ENCODE peak calls at places on chromosomes 16 and 17, in four cellular contexts. I is GM20000, Z is AG09309, E is lung. V is an unnamed sample.

GRCh38 chr17:77281024-77281903 is 140.5 kb downstream of the SEC14L1 start:
- DNase-seq in I (peak; percentile 98), Z (no peak), E (peak; percentile 52), V (peak; percentile 98)

GRCh38 chr16:50213939-50214519 is 52.3 kb upstream of the ADCY7 start:
- DNase-seq in I (peak; percentile 47), Z (peak; percentile 17), E (no peak), V (peak; percentile 45)

GRCh38 chr16:5516115-5516514 is 418.5 kb upstream of the EEF2KMT start:
- DNase-seq in I (no peak), Z (no peak), E (no peak), V (no peak)

GRCh38 chr16:15897834-15898254 is 9.4 kb upstream of the CEP20 start:
- DNase-seq in I (peak; percentile 69), Z (no peak), E (no peak), V (peak; percentile 66)

GRCh38 chr17:59533694-59534093 is 31.7 kb upstream of the DHX40 start:
- DNase-seq in I (no peak), Z (no peak), E (no peak), V (no peak)

GRCh38 chr17:81138500-81138899 is 26.8 kb upstream of the PVALEF start:
- DNase-seq in I (no peak), Z (no peak), E (no peak), V (no peak)

GRCh38 chr17:49450735-49451134 is 36.1 kb upstream of the PHB1 start:
- DNase-seq in I (no peak), Z (no peak), E (no peak), V (no peak)

GRCh38 chr17:39231587-39232551 is 6.1 kb upstream of the STAC2 start:
- DNase-seq in I (peak; percentile 83), Z (no peak), E (no peak), V (peak; percentile 80)

GRCh38 chr17:65385726-65386125 is 175.7 kb downstream of the AXIN2 start:
- DNase-seq in I (no peak), Z (no peak), E (no peak), V (no peak)

GRCh38 chr17:12463102-12463501 is 202.6 kb upstream of the MYOCD start:
- DNase-seq in I (no peak), Z (peak; percentile 28), E (no peak), V (no peak)

GRCh38 chr17:39617446-39618251 is 9.1 kb upstream of the PPP1R1B start:
- DNase-seq in I (no peak), Z (no peak), E (peak; percentile 67), V (no peak)

GRCh38 chr17:30379303-30380105 is 777 bp downstream of the CPD start:
- DNase-seq in I (peak; percentile 37), Z (no peak), E (no peak), V (peak; percentile 39)

GRCh38 chr17:30567231-30568116 is 90.3 kb downstream of the GOSR1 start:
- DNase-seq in I (no peak), Z (no peak), E (no peak), V (no peak)

GRCh38 chr17:66978514-66979061 is 14.1 kb downstream of the CACNG4 start:
- DNase-seq in I (no peak), Z (no peak), E (no peak), V (no peak)

GRCh38 chr16:972316-973002 is 1.7 kb upstream of the LMF1 start:
- DNase-seq in I (no peak), Z (no peak), E (no peak), V (no peak)

GRCh38 chr17:38910325-38910724 is 15.1 kb upstream of the LASP1NB start:
- DNase-seq in I (no peak), Z (no peak), E (no peak), V (no peak)

GRCh38 chr17:19958023-19958422 is 19.6 kb downstream of the AKAP10 start:
- DNase-seq in I (no peak), Z (peak; percentile 82), E (no peak), V (no peak)

GRCh38 chr17:14792751-14793150 is 472.4 kb downstream of the PMP22 start:
- DNase-seq in I (no peak), Z (no peak), E (no peak), V (no peak)

GRCh38 chr16:71681360-71681759 is 43.1 kb downstream of the PHLPP2 start:
- DNase-seq in I (no peak), Z (no peak), E (no peak), V (no peak)

GRCh38 chr17:16516594-16517018 is 24.6 kb upstream of the LRRC75A start:
- DNase-seq in I (no peak), Z (no peak), E (no peak), V (no peak)

GRCh38 chr17:31688704-31689103 is 170.3 kb downstream of the COPRS start:
- DNase-seq in I (no peak), Z (no peak), E (no peak), V (no peak)

GRCh38 chr17:78865682-78866390 is 25.2 kb upstream of the USP36 start:
- DNase-seq in I (peak; percentile 73), Z (no peak), E (peak; percentile 82), V (peak; percentile 75)

GRCh38 chr16:69465083-69465721 is 40.8 kb downstream of the CYB5B start:
- DNase-seq in I (peak; percentile 39), Z (no peak), E (no peak), V (no peak)

GRCh38 chr16:85025781-85026653 is 1.6 kb upstream of the KIAA0513 start:
- DNase-seq in I (no peak), Z (no peak), E (no peak), V (no peak)

GRCh38 chr17:57478433-57478832 is 222.1 kb downstream of the MSI2 start:
- DNase-seq in I (no peak), Z (no peak), E (no peak), V (no peak)

GRCh38 chr16:46762583-46762982 is 14.4 kb upstream of the MYLK3 start:
- DNase-seq in I (no peak), Z (no peak), E (no peak), V (no peak)

GRCh38 chr16:19131809-19132777 is 18.3 kb downstream of the ITPRIPL2 start:
- DNase-seq in I (no peak), Z (no peak), E (no peak), V (no peak)

GRCh38 chr17:46182961-46183360 is 10.3 kb downstream of the KANSL1 start:
- DNase-seq in I (no peak), Z (no peak), E (no peak), V (no peak)

GRCh38 chr17:65254166-65254565 is 117.0 kb downstream of the RGS9 start:
- DNase-seq in I (no peak), Z (no peak), E (no peak), V (no peak)

GRCh38 chr16:68267612-68268405 is 3.5 kb downstream of the SLC7A6 start:
- DNase-seq in I (no peak), Z (no peak), E (no peak), V (no peak)

GRCh38 chr16:12132290-12132689 is 155.8 kb downstream of the SNX29 start:
- DNase-seq in I (no peak), Z (peak; percentile 13), E (no peak), V (no peak)

GRCh38 chr16:12511308-12511707 is 292.4 kb downstream of the CPPED1 start:
- DNase-seq in I (no peak), Z (no peak), E (no peak), V (no peak)

GRCh38 chr17:78879679-78880186 is 23.3 kb downstream of the CEP295NL start:
- DNase-seq in I (no peak), Z (peak; percentile 69), E (peak; percentile 58), V (no peak)

GRCh38 chr17:491086-492014 is 138.7 kb upstream of the RPH3AL start:
- DNase-seq in I (peak; percentile 73), Z (no peak), E (peak; percentile 35), V (peak; percentile 58)
- TF ChIP-seq CTCF in I (no peak), Z (no peak), E (no peak), V (no peak)

GRCh38 chr17:34400301-34400931 is 37.4 kb upstream of the CCL1 start:
- DNase-seq in I (no peak), Z (no peak), E (no peak), V (no peak)

GRCh38 chr17:34401165-34401564 is 38.1 kb upstream of the CCL1 start:
- DNase-seq in I (no peak), Z (no peak), E (no peak), V (no peak)

GRCh38 chr17:34398990-34399389 is 36.0 kb upstream of the CCL1 start:
- DNase-seq in I (no peak), Z (no peak), E (no peak), V (no peak)

GRCh38 chr17:34393401-34393800 is 30.4 kb upstream of the CCL1 start:
- DNase-seq in I (no peak), Z (no peak), E (no peak), V (no peak)

GRCh38 chr17:34397265-34397664 is 34.2 kb upstream of the CCL1 start:
- DNase-seq in I (no peak), Z (no peak), E (no peak), V (no peak)
- TF ChIP-seq CTCF in I (no peak), Z (no peak), E (no peak), V (no peak)

GRCh38 chr16:56269824-56270684 is 78.8 kb downstream of the GNAO1 start:
- DNase-seq in I (no peak), Z (peak; percentile 16), E (no peak), V (no peak)
- TF ChIP-seq CTCF in I (no peak), Z (peak; percentile 52), E (no peak), V (no peak)

GRCh38 chr16:9092282-9092962 is 978 bp downstream of the HAPSTR1 start:
- DNase-seq in I (peak; percentile 56), Z (no peak), E (peak; percentile 48), V (peak; percentile 48)
- TF ChIP-seq CTCF in I (no peak), Z (peak; percentile 6), E (no peak), V (peak; percentile 18)

DNA sequence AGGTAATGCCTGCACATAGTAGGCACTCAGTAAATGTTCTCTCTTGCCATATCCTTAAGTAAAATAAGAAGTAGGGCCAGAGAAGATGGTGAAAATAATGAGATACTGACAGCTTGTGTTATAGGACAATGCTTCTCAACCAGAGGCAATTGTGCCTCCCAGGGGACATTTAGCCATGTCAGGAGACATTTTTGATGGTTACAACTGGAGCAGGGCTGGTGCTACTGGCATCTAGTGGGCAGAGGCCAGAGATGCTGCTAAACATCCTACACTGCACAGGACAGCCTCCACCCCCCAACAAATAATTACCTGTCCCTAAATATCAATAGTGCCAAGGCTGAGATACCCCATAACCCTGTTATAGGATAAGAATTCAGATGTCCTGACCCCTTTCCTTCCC is 1.7 kb downstream of the RAD51D start:
- DNase-seq in I (no peak), Z (no peak), E (no peak), V (peak; percentile 49)
- TF ChIP-seq CTCF in I (no peak), Z (peak; percentile 34), E (no peak), V (peak; percentile 50)

DNA sequence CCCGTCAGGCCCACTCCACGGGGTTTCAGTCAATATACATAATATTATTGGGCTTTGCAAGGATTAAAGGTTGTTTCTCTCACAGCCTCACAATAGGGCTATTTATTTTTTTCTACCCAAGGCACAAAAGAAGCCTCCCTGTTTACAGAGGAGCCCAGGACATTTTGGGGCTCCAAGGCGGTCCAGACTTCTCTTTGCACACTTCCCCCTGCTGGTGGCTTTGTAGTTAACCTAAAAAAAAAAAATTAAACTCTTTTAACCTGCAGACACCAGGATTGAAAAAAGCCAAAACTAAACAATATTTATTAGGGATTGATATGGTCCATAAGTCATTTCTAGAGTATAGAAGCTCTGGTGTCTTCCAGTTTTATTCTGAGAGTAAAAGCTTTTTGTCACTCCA is 169.7 kb upstream of the ZFHX3 start:
- DNase-seq in I (no peak), Z (no peak), E (no peak), V (no peak)
- TF ChIP-seq CTCF in I (no peak), Z (peak; percentile 23), E (no peak), V (no peak)